ENCODE peak calls at places on chromosomes 5 and 9, in nine cellular contexts. T is left ventricle myocardium inferior, K is hippocampal formation, R is lung, M is NCI-H2029 treated with DMSO at 0.1 percent for 48 hours, B is neural crest cell, I is EL, A is GM06990, Z is dorsolateral prefrontal cortex. W is an unnamed sample.

GRCh38 chr5:142432369-142432863 is 107.6 kb upstream of the SPRY4 start:
- DNase-seq in R (peak), A (peak), M (peak), I (no peak), T (peak), K (no peak), Z (no peak), B (no peak), W (peak)

GRCh38 chr9:89353989-89354388 is 35.7 kb downstream of the SECISBP2 start:
- DNase-seq in B (no peak), R (no peak), A (no peak), Z (no peak), M (no peak), T (no peak), K (no peak), I (no peak), W (no peak)

GRCh38 chr5:155508673-155509072 is 495.1 kb downstream of the KIF4B start:
- DNase-seq in T (no peak), M (no peak), B (no peak), I (no peak), K (no peak), R (no peak), Z (no peak), A (no peak), W (no peak)

GRCh38 chr9:115002371-115003120 is 72.2 kb upstream of the TNFSF8 start:
- DNase-seq in K (no peak), M (peak), I (no peak), R (no peak), Z (no peak), A (no peak), B (no peak), T (no peak), W (no peak)

GRCh38 chr9:129867138-129868032 is 32.1 kb downstream of the USP20 start:
- DNase-seq in M (no peak), B (no peak), K (no peak), Z (no peak), A (no peak), T (no peak), R (no peak), I (no peak), W (no peak)

GRCh38 chr9:91945277-91946074 is 4.6 kb downstream of the ROR2 start:
- DNase-seq in I (peak), B (no peak), T (no peak), K (no peak), M (no peak), R (no peak), A (no peak), Z (no peak), W (peak)

GRCh38 chr5:149799119-149799623 is 69.1 kb downstream of the PPARGC1B start:
- DNase-seq in M (peak), R (no peak), T (peak), B (no peak), Z (no peak), K (no peak), I (peak), A (no peak), W (peak)

GRCh38 chr5:60488466-60489130 is 211.4 kb downstream of the DEPDC1B start:
- DNase-seq in A (no peak), T (no peak), K (no peak), R (no peak), Z (no peak), I (no peak), B (no peak), M (no peak), W (no peak)

GRCh38 chr9:37522971-37523370 is 37.2 kb downstream of the POLR1E start:
- DNase-seq in A (no peak), R (no peak), I (no peak), B (no peak), M (no peak), Z (no peak), K (no peak), T (no peak), W (no peak)

GRCh38 chr5:179234563-179235135 is 110.6 kb downstream of the ADAMTS2 start:
- DNase-seq in Z (peak), I (no peak), K (no peak), B (no peak), A (no peak), R (no peak), M (no peak), T (no peak), W (no peak)

GRCh38 chr5:179128041-179128365 is 67.8 kb downstream of the ZNF354C start:
- DNase-seq in M (no peak), Z (no peak), I (no peak), A (no peak), T (no peak), B (no peak), R (no peak), K (no peak), W (no peak)

GRCh38 chr5:121640298-121640697 is 211.4 kb upstream of the FTMT start:
- DNase-seq in A (no peak), M (no peak), I (no peak), K (no peak), R (no peak), B (no peak), T (no peak), Z (no peak), W (no peak)

GRCh38 chr9:98365227-98365669 is 109.8 kb upstream of the TBC1D2 start:
- DNase-seq in B (no peak), K (no peak), M (no peak), A (no peak), I (peak), Z (no peak), T (no peak), R (no peak), W (no peak)

GRCh38 chr9:96158909-96159575 is 142.9 kb downstream of the HSD17B3 start:
- DNase-seq in R (no peak), T (no peak), Z (no peak), K (no peak), M (no peak), B (no peak), I (peak), A (no peak), W (no peak)

GRCh38 chr5:135944967-135945560 is 9.7 kb downstream of the LECT2 start:
- DNase-seq in Z (no peak), K (no peak), T (no peak), A (no peak), B (peak), M (peak), R (peak), I (peak), W (peak)

GRCh38 chr9:128150594-128151342 is 1.5 kb downstream of the LCN2 start:
- DNase-seq in R (no peak), K (no peak), M (no peak), Z (no peak), I (no peak), T (no peak), B (no peak), A (no peak), W (no peak)

GRCh38 chr5:177980776-177981175 is 15.3 kb downstream of the PROP1 start:
- DNase-seq in I (no peak), K (no peak), T (no peak), B (no peak), R (no peak), A (no peak), M (no peak), Z (peak), W (no peak)

GRCh38 chr5:43659075-43659474 is 56.1 kb downstream of the NNT start:
- DNase-seq in A (no peak), B (no peak), T (no peak), Z (no peak), K (no peak), I (no peak), M (no peak), R (no peak), W (no peak)

GRCh38 chr9:128505414-128505765 is 871 bp downstream of the GLE1 start:
- DNase-seq in M (no peak), R (no peak), T (no peak), Z (no peak), K (no peak), A (no peak), B (no peak), I (peak), W (no peak)

GRCh38 chr9:126635061-126635460 is 21.3 kb downstream of the LMX1B start:
- DNase-seq in Z (no peak), B (no peak), K (no peak), A (no peak), M (no peak), R (no peak), I (no peak), T (no peak), W (no peak)

GRCh38 chr9:21681641-21682040 is 120.8 kb upstream of the MTAP start:
- DNase-seq in I (peak), T (no peak), B (no peak), M (no peak), K (no peak), A (no peak), R (no peak), Z (no peak), W (no peak)

GRCh38 chr5:62731011-62731410 is 152.4 kb downstream of the LRRC70 start:
- DNase-seq in A (no peak), Z (no peak), R (no peak), K (no peak), M (no peak), I (no peak), T (no peak), B (no peak), W (no peak)

GRCh38 chr9:109101810-109102209 is 17.9 kb downstream of the TMEM245 start:
- DNase-seq in B (no peak), M (peak), R (no peak), T (no peak), K (no peak), I (peak), Z (no peak), A (peak), W (no peak)

GRCh38 chr5:73528248-73528647 is 30.0 kb downstream of the BTF3 start:
- DNase-seq in B (no peak), R (no peak), T (no peak), I (no peak), A (no peak), M (no peak), Z (no peak), K (no peak), W (no peak)

GRCh38 chr5:107418071-107418470 is 252.7 kb downstream of the EFNA5 start:
- DNase-seq in M (no peak), Z (no peak), B (no peak), I (no peak), K (no peak), A (no peak), R (no peak), T (no peak), W (no peak)

GRCh38 chr9:130570200-130570599 is 9.2 kb upstream of the FUBP3 start:
- DNase-seq in K (no peak), I (peak), A (no peak), R (no peak), M (no peak), B (no peak), T (no peak), Z (no peak), W (no peak)

GRCh38 chr5:177552839-177553455 is 1.4 kb downstream of the FAM193B start:
- DNase-seq in K (no peak), T (no peak), A (no peak), Z (peak), B (peak), I (peak), R (no peak), M (no peak), W (no peak)

GRCh38 chr5:106966686-106967315 is 703.9 kb downstream of the EFNA5 start:
- DNase-seq in A (no peak), K (no peak), Z (no peak), B (no peak), I (no peak), T (no peak), R (no peak), M (no peak), W (no peak)

GRCh38 chr5:94326579-94326978 is 291.8 kb downstream of the KIAA0825 start:
- DNase-seq in M (no peak), A (no peak), T (no peak), K (no peak), I (no peak), Z (no peak), B (no peak), R (no peak), W (no peak)

GRCh38 chr9:94156549-94157407 is 72.5 kb downstream of the PTPDC1 start:
- DNase-seq in I (no peak), A (no peak), R (peak), K (peak), Z (no peak), M (peak), T (peak), B (no peak), W (peak)

GRCh38 chr5:34564706-34565235 is 91.4 kb upstream of the RAI14 start:
- DNase-seq in R (no peak), B (no peak), I (no peak), T (peak), A (no peak), K (no peak), M (no peak), Z (no peak), W (no peak)

GRCh38 chr9:130884542-130885421 is 11.8 kb downstream of the QRFP start:
- DNase-seq in T (no peak), K (peak), B (no peak), I (no peak), A (no peak), Z (no peak), M (no peak), R (no peak), W (no peak)

GRCh38 chr9:76996700-76997099 is 22.8 kb upstream of the FOXB2 start:
- DNase-seq in T (peak), K (peak), I (peak), R (no peak), B (peak), M (no peak), Z (peak), A (no peak), W (peak)